ENCODE peak calls at places on chromosomes 16 and 17, in ten cellular contexts. U, R, J, Y, G, N, W, P, I and A are unnamed samples.

GRCh38 chr16:23700509-23700908 is 12.5 kb downstream of the ERN2 start:
- DNase-seq in U (no peak), R (no peak), J (peak), Y (no peak), G (no peak), N (no peak), W (no peak), P (no peak), I (no peak), A (no peak)

GRCh38 chr17:44672479-44673093 is 16.3 kb downstream of the MEIOC start:
- DNase-seq in U (no peak), R (no peak), J (no peak), Y (no peak), G (no peak), N (peak), W (peak), P (peak), I (no peak), A (no peak)

GRCh38 chr17:50721194-50722010 is 2.0 kb downstream of the LUC7L3 start:
- DNase-seq in U (no peak), R (peak), J (no peak), Y (no peak), G (no peak), N (no peak), W (no peak), P (no peak), I (no peak), A (no peak)

GRCh38 chr17:55561316-55561972 is 50.2 kb upstream of the SMIM36 start:
- DNase-seq in U (no peak), R (no peak), J (no peak), Y (no peak), G (no peak), N (no peak), W (no peak), P (no peak), I (no peak), A (no peak)

GRCh38 chr17:77319211-77320031 is 178.7 kb downstream of the SEC14L1 start:
- DNase-seq in U (peak), R (peak), J (peak), Y (peak), G (peak), N (peak), W (peak), P (peak), I (no peak), A (no peak)

GRCh38 chr17:3730881-3731429 is 7.3 kb downstream of the HASPIN start:
- DNase-seq in U (no peak), R (no peak), J (no peak), Y (no peak), G (no peak), N (peak), W (peak), P (no peak), I (no peak), A (no peak)

GRCh38 chr16:83338941-83339340 is 468.8 kb upstream of the HSBP1 start:
- DNase-seq in U (no peak), R (no peak), J (no peak), Y (no peak), G (no peak), N (peak), W (peak), P (no peak), I (no peak), A (no peak)

GRCh38 chr16:79997257-79997656 is 396.7 kb upstream of the MAF start:
- DNase-seq in U (no peak), R (no peak), J (no peak), Y (peak), G (peak), N (no peak), W (peak), P (no peak), I (no peak), A (no peak)

GRCh38 chr16:89275837-89276720 is 58.6 kb downstream of the ZNF778 start:
- DNase-seq in U (no peak), R (no peak), J (no peak), Y (no peak), G (no peak), N (no peak), W (no peak), P (no peak), I (no peak), A (no peak)

GRCh38 chr16:66569827-66570405 is 3.7 kb downstream of the CMTM1 start:
- DNase-seq in U (no peak), R (no peak), J (no peak), Y (no peak), G (no peak), N (peak), W (peak), P (no peak), I (no peak), A (no peak)

GRCh38 chr16:3655791-3656490 is 1.4 kb downstream of the DNASE1 start:
- DNase-seq in U (peak), R (no peak), J (no peak), Y (no peak), G (no peak), N (no peak), W (no peak), P (no peak), I (no peak), A (no peak)

GRCh38 chr17:44004761-44005526 is 522 bp downstream of the NAGS start:
- DNase-seq in U (no peak), R (no peak), J (peak), Y (no peak), G (peak), N (no peak), W (no peak), P (no peak), I (no peak), A (no peak)

GRCh38 chr17:77445908-77446535 is 305.3 kb downstream of the SEC14L1 start:
- DNase-seq in U (no peak), R (peak), J (peak), Y (no peak), G (peak), N (no peak), W (peak), P (no peak), I (no peak), A (no peak)

GRCh38 chr17:56751145-56751743 is 82.5 kb downstream of the C17orf67 start:
- DNase-seq in U (no peak), R (no peak), J (no peak), Y (no peak), G (no peak), N (no peak), W (no peak), P (no peak), I (no peak), A (no peak)

GRCh38 chr16:3945751-3946603 is 65.5 kb upstream of the CREBBP start:
- DNase-seq in U (no peak), R (no peak), J (peak), Y (no peak), G (peak), N (peak), W (peak), P (peak), I (no peak), A (peak)

GRCh38 chr17:18246880-18247612 is 11.5 kb downstream of the FLII start:
- DNase-seq in U (peak), R (no peak), J (peak), Y (peak), G (no peak), N (no peak), W (peak), P (no peak), I (no peak), A (no peak)

GRCh38 chr16:22375117-22375962 is 921 bp upstream of the CDR2 start:
- DNase-seq in U (no peak), R (peak), J (no peak), Y (no peak), G (no peak), N (no peak), W (no peak), P (no peak), I (no peak), A (no peak)

GRCh38 chr16:47873434-47873833 is 282.4 kb downstream of the ABCC12 start:
- DNase-seq in U (no peak), R (no peak), J (no peak), Y (no peak), G (no peak), N (no peak), W (no peak), P (no peak), I (no peak), A (no peak)

GRCh38 chr16:16150117-16150877 is 73.0 kb downstream of the ABCC6 start:
- DNase-seq in U (no peak), R (no peak), J (peak), Y (no peak), G (no peak), N (no peak), W (peak), P (no peak), I (peak), A (peak)

GRCh38 chr17:15263206-15263579 is 1.9 kb downstream of the PMP22 start:
- DNase-seq in U (peak), R (no peak), J (peak), Y (no peak), G (peak), N (peak), W (peak), P (peak), I (no peak), A (peak)

GRCh38 chr17:82330322-82331239 is 3.0 kb downstream of the SECTM1 start:
- DNase-seq in U (no peak), R (peak), J (peak), Y (no peak), G (peak), N (peak), W (peak), P (no peak), I (no peak), A (no peak)

GRCh38 chr16:4625617-4626159 is 1.1 kb downstream of the MGRN1 start:
- DNase-seq in U (no peak), R (no peak), J (no peak), Y (no peak), G (no peak), N (no peak), W (no peak), P (no peak), I (no peak), A (no peak)